ENCODE peak calls at places on chromosomes 13 and 19, in four cellular contexts. D is A549, F is K562, R is HepG2. B is an unnamed sample.
A peak's percentile ranks its signal among the peaks of the same experiment; 100 is the strongest.

GRCh38 chr19:29666634-29667389 is 1.6 kb downstream of the PLEKHF1 start:
- DNase-seq in F (peak; percentile 32), R (peak; percentile 55), D (no peak), B (no peak)

GRCh38 chr19:30590596-30591229 is 218.5 kb downstream of the ZNF536 start:
- DNase-seq in D (no peak), F (no peak), R (no peak), B (no peak)

GRCh38 chr19:38250821-38251563 is 5.2 kb downstream of the PPP1R14A start:
- DNase-seq in F (no peak), D (no peak), R (peak; percentile 82), B (no peak)

GRCh38 chr13:92187378-92187989 is 789.1 kb downstream of the GPC5 start:
- DNase-seq in D (peak; percentile 1), R (peak; percentile 24), F (peak; percentile 19), B (no peak)

GRCh38 chr13:19672990-19673389 is 39.5 kb downstream of the MPHOSPH8 start:
- DNase-seq in F (no peak), D (no peak), R (no peak), B (no peak)

GRCh38 chr13:76886005-76886291 is 257 bp downstream of the KCTD12 start:
- DNase-seq in F (no peak), D (no peak), R (no peak), B (no peak)

GRCh38 chr13:30805603-30806011 is 70.3 kb downstream of the ALOX5AP start:
- DNase-seq in F (no peak), R (peak; percentile 90), D (no peak), B (no peak)

GRCh38 chr13:94612050-94612449 is 10.4 kb downstream of the GPR180 start:
- DNase-seq in R (no peak), D (no peak), F (no peak), B (no peak)

GRCh38 chr19:36246006-36246391 is 31.1 kb downstream of the ZNF146 start:
- DNase-seq in F (no peak), R (no peak), D (no peak), B (no peak)

GRCh38 chr19:41223431-41224234 is 4.6 kb downstream of the AXL start:
- DNase-seq in R (peak; percentile 57), F (no peak), D (peak; percentile 94), B (peak; percentile 67)

GRCh38 chr13:72820898-72821279 is 39.0 kb downstream of the PIBF1 start:
- DNase-seq in F (no peak), R (no peak), D (no peak), B (no peak)

GRCh38 chr13:53873558-53873957 is 844.9 kb downstream of the OLFM4 start:
- DNase-seq in F (no peak), R (no peak), D (no peak), B (no peak)

GRCh38 chr13:66558511-66558910 is 671.6 kb downstream of the PCDH9 start:
- DNase-seq in D (no peak), R (no peak), F (no peak), B (no peak)

GRCh38 chr19:4494691-4495064 is 22.6 kb downstream of the HDGFL2 start:
- DNase-seq in D (no peak), F (no peak), R (no peak), B (no peak)

GRCh38 chr19:51018745-51019543 is 565 bp downstream of the KLK10 start:
- DNase-seq in D (no peak), F (no peak), R (no peak), B (peak; percentile 73)

GRCh38 chr13:78631077-78631476 is 27.7 kb upstream of the POU4F1 start:
- DNase-seq in R (no peak), F (no peak), D (no peak), B (no peak)

GRCh38 chr19:56133858-56134654 is 7.0 kb upstream of the ZNF444 start:
- DNase-seq in R (no peak), D (no peak), F (peak; percentile 20), B (no peak)

GRCh38 chr19:38409631-38410133 is 6.8 kb downstream of the FAM98C start:
- DNase-seq in F (no peak), D (no peak), R (no peak), B (no peak)

GRCh38 chr13:104314926-104315535 is 1248.8 kb upstream of the SLC10A2 start:
- DNase-seq in D (no peak), R (no peak), F (no peak), B (no peak)

GRCh38 chr13:20197361-20197834 is 4.7 kb upstream of the GJB2 start:
- DNase-seq in F (peak; percentile 37), R (peak; percentile 41), D (peak; percentile 31), B (no peak)

DNA sequence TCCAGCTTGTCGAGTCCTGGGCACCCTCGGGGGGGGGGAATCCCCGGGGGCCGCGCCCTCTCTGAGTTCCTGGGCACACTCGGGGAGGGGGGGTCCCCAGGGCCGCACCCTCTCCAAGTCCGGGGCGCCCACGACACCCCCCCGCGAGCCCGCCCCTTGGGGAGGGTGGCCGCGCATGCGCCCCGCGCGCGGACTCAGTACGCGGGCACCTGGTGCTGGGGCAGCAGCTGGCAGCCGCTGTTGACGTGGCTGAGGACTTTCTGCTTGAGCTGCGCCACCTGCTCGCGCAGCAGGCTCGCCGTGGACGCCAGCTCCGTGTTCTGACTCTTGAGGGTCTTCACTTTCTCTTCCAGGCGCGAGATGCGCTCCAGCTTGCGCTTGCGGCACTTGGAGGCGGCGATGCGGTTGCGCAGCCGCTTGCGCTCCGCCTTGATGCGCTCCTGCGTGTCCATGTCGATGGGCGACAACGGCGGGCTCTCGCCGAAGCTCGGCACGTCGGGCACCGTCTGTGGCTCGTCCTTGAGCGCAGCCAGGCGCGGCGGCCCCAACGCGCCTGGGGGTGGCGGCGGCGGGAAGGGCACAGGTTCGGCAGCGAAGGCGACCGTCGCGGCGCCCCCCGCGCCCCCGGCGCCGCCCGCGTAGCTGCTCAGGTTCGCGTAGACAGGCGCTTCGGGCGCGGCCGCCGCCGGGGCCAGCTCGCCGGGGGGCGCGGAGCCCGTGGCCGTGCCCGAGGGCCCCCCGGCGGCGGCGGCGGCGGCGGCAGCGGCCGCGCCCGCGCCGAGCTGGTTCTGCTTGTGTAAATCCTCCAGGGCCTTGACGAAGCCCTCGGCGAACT is 958 bp downstream of the JUND start:
- DNase-seq in D (peak; percentile 48), R (peak; percentile 52), F (peak; percentile 85), B (no peak)
- TF ChIP-seq PHF8 in D (no peak), R (peak; percentile 56), F (peak; percentile 11), B (no peak)

GRCh38 chr13:50580684-50581305 is 262.7 kb downstream of the DLEU7 start:
- DNase-seq in F (no peak), D (no peak), R (no peak), B (no peak)
- TF ChIP-seq PHF8 in F (no peak), D (no peak), R (no peak), B (no peak)

DNA sequence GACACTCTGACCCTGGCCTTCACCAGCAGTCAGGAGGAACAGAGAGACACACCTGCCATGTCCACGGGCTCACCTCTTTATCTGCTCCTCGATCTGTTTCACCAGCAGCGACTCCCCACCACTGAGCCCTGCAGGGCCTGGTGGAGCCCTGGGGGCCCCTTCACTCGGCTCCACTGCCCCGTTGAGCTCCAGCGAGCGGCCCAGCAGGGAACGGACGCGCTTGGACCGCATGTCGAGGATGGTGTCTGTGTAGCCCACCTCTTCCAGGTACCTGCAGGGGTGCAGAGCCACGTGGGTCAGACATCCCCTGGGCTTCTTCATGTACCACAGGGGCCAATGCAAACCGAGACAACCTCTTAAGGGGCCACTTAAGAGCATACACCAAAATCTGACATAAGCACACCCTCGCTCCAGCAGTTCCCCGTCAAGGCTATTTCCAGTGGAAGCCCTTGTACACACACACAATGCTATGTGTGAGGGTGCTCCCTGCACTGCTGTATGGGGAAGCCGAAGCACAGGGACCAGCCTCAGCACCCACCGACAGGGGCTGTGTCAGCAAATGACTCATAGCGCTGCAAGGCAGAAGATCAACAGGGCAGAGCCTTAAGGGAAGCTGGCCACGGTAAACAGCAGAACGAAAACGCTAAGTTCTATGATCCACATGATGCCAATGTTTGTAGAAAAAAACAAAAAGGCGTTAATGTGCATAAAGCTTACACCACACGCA is 12.7 kb upstream of the FKRP start:
- DNase-seq in D (peak; percentile 47), F (no peak), R (no peak), B (no peak)
- TF ChIP-seq PHF8 in D (no peak), F (no peak), R (no peak), B (no peak)

GRCh38 chr13:110161112-110161897 is 145.7 kb downstream of the COL4A1 start:
- DNase-seq in D (no peak), F (no peak), R (no peak), B (no peak)
- TF ChIP-seq PHF8 in D (no peak), F (no peak), R (no peak), B (no peak)

GRCh38 chr13:46866150-46866549 is 30.7 kb downstream of the HTR2A start:
- DNase-seq in R (peak; percentile 4), D (no peak), F (no peak), B (no peak)
- TF ChIP-seq PHF8 in R (no peak), D (no peak), F (no peak), B (no peak)

DNA sequence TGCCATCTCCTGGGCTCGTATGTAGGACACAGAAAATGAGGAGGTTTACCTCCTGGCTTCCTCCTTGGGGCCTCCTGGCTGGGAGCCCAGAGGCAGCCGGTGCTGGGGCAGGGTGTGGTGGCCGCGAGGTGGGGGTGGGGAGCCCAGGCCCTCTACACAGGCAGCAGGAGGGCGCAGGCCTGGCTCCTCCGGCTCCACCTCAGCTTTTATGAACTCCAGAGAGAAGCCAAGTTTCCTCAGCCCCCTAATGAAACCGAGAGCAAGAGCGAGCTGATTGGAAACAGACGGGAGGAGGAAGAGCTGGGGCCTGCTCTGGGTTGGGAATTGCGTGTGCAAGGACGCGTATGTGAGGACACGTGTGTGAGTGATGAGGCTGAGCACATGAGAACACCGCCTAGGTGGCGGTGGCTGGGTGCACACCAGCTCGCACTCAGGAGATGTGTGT is 23.1 kb downstream of the LYL1 start:
- DNase-seq in F (peak; percentile 88), R (no peak), D (no peak), B (no peak)
- TF ChIP-seq PHF8 in F (peak; percentile 21), R (no peak), D (no peak), B (no peak)

DNA sequence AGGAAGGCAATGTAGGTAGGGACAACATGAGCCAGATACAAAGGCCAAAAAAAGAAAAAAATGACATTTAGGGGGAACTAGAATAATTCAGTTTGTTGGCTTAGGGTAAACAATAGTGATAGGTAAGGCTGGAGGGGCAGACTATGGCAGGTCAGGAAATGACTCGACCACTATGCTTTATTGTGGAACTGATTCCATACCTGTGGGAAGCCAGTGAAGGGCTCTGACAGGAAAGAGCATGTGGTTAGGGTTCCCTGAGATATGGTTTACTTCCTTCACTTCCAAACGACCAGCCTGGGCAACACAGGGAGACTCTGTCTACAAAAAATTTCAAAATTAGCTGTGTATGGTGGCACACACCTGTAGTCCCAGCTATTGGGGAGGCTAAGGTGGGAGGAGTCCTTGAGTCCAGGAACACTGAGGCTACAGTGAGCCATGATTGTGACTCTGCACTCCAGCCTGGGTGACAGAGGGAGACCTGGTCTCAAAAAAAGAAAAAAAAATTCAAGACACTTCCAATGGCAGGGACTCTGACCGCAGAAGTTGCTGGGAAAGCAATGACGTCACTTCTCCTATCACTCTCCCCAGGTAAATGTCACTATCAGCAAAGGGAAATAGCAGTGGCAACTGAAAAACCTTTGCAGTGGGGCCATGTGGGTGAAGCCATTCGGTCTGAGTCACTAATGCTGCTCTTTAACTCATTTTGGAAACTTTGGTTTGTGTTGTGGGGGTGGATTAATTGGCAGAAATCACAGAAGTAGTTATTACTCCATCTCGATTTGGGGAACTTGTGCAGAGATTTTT is 192.8 kb upstream of the TSC22D1 start:
- DNase-seq in D (no peak), F (no peak), R (no peak), B (no peak)
- TF ChIP-seq PHF8 in D (no peak), F (no peak), R (no peak), B (no peak)

DNA sequence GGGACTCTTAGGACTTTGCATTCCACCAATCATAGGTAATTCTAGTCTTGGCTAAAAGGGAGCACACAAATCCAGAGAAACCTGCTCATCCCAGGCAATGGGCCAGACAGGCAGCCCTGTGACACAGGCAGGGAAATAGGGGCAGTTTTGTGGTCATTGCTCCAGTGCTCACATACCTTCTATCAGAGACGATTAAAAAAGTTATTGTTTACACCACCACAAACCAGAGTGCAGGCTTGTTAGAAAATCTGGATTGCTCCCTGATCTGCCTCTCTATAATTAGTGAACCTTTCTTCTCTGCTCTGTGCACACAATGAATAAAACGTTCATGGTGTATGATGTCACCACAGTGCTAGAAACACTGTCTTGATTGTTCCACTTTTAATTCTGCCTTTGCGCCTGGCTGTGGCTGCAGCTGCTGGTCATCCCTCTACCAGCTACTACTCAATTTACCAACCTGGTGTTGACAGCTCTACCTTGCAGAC is 121.6 kb upstream of the SPATA13 start:
- DNase-seq in R (peak; percentile 22), F (no peak), D (no peak), B (no peak)
- TF ChIP-seq PHF8 in R (no peak), F (no peak), D (no peak), B (no peak)

B was measured in H1.